ENCODE peak calls at places on chromosomes 11 and 22, in four cellular contexts. B, S, A and Q are unnamed samples.

GRCh38 chr11:79418241-79418640 is 22.6 kb downstream of the TENM4 start:
- DNase-seq in B (no peak), A (no peak), S (no peak), Q (no peak)

GRCh38 chr11:13691296-13691899 is 22.9 kb downstream of the FAR1 start:
- DNase-seq in S (no peak), A (no peak), B (no peak), Q (no peak)

GRCh38 chr11:121762820-121763219 is 310.1 kb upstream of the SORL1-AS1 start:
- DNase-seq in B (no peak), S (no peak), A (no peak), Q (no peak)

GRCh38 chr22:19886605-19887250 is 32.1 kb upstream of the GNB1L start:
- DNase-seq in A (no peak), B (no peak), S (no peak), Q (peak; percentile 71)

GRCh38 chr11:115759622-115760527 is 255.7 kb upstream of the CADM1 start:
- DNase-seq in B (peak; percentile 78), A (no peak), S (no peak), Q (no peak)

GRCh38 chr11:68692115-68692514 is 7.8 kb downstream of the GAL start:
- DNase-seq in B (no peak), A (no peak), S (no peak), Q (no peak)

GRCh38 chr11:70541176-70541575 is 142.8 kb downstream of the CTTN start:
- DNase-seq in A (no peak), B (no peak), S (no peak), Q (no peak)

GRCh38 chr11:78952188-78952587 is 377.5 kb upstream of the NARS2 start:
- DNase-seq in B (no peak), A (no peak), S (no peak), Q (no peak)

GRCh38 chr11:106012744-106013143 is 9.3 kb downstream of the MSANTD4 start:
- DNase-seq in A (no peak), S (no peak), B (no peak), Q (no peak)

GRCh38 chr22:23591203-23591791 is 11.2 kb upstream of the IGLL1 start:
- DNase-seq in A (peak; percentile 24), B (peak; percentile 93), S (peak; percentile 62), Q (peak; percentile 40)

GRCh38 chr11:61718613-61719302 is 33.7 kb upstream of the MYRF start:
- DNase-seq in S (no peak), A (no peak), B (peak; percentile 87), Q (no peak)

GRCh38 chr11:120137187-120137610 is 714 bp downstream of the TRIM29 start:
- DNase-seq in A (no peak), S (no peak), B (peak; percentile 42), Q (no peak)

GRCh38 chr22:19879248-19879575 is 24.5 kb upstream of the GNB1L start:
- DNase-seq in S (no peak), B (peak; percentile 41), A (no peak), Q (no peak)

GRCh38 chr11:127226959-127227358 is 226.4 kb upstream of the KIRREL3 start:
- DNase-seq in S (no peak), B (no peak), A (no peak), Q (no peak)

GRCh38 chr22:44525872-44526271 is 27.8 kb upstream of the RTL6 start:
- DNase-seq in A (no peak), S (no peak), B (no peak), Q (no peak)

GRCh38 chr22:47377926-47378560 is 615.6 kb downstream of the TBC1D22A start:
- DNase-seq in B (no peak), A (no peak), S (no peak), Q (no peak)
- H3K9me3 ChIP-seq in B (peaks cover 68% of the 10 kb centered on the region), A (no peaks in the 10 kb centered on the region), S (no peaks in the 10 kb centered on the region), Q (no peaks in the 10 kb centered on the region)

GRCh38 chr11:117970400-117971024 is 15.7 kb upstream of the IL10RA start:
- DNase-seq in A (no peak), B (no peak), S (no peak), Q (no peak)
- TF ChIP-seq CTCF in A (no peak), B (no peak), S (no peak), Q (no peak)

DNA sequence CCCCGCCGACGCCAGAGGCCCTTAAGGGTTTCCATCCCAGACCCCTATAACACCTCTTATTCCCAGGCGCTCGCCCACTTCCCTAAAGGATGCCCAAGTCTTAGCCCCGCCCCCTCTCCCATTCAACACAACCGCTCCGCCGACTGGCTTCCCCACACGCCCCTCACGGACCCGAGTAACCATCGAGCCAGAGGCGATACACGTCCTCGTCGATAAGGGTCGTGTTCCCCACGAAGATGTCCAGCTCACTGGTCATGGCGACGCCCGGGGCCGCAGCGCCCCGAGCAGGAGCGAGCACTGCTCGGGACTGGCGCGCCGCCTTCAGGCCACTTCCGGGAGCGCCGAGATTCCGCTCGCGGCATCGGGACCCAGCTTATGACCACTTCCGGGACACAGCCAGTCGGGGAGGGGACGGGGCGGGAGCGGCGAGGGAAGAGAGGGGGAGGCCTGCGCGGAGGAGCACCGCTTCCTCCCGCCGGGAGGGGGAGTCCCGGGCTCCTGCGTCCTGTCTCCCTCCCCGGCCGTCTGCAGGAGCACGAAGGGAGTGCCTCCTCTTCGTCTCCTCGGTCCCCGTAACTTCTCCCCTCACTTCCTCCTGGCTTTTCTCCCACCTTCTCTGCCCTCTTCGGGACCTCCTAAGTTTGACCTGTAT is at the start of gene FIBP:
- DNase-seq in B (peak; percentile 98), A (peak; percentile 94), S (peak; percentile 97), Q (peak; percentile 96)
- H3K4me3 ChIP-seq in B (peak within 1 kb of the TSS; percentile 84), A (peak within 1 kb of the TSS; percentile 67), S (peak within 1 kb of the TSS; percentile 72), Q (peak within 1 kb of the TSS; percentile 57)

DNA sequence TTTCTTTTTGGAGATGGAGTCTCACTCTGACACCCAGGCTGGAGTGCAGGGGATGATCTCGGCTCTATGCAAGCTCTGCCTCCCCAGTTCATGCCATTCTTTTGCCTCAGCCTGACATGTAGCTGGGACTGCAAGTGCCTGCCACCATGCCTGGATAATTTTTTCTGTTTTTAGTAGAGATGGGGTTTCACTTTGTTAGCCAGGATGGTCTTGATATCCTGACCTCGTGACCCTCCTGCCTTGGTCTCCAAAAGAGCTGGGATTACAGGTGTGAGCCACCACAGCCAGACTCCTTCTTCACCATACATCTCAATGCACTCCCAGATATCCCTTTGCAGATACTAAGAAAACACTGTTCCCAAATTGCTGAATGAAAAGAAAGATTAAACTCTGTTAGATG is 224.3 kb downstream of the OR4A5 start:
- DNase-seq in A (no peak), B (no peak), S (no peak), Q (no peak)
- H3K9me3 ChIP-seq in A (peaks cover 75% of the 10 kb centered on the region), B (peaks cover 79% of the 10 kb centered on the region), S (peaks cover 26% of the 10 kb centered on the region), Q (peaks cover 20% of the 10 kb centered on the region)

GRCh38 chr22:39423976-39424375 is 24.4 kb downstream of the TAB1 start:
- DNase-seq in A (no peak), B (no peak), S (no peak), Q (no peak)

GRCh38 chr22:39421691-39422090 is 22.1 kb downstream of the TAB1 start:
- DNase-seq in B (no peak), A (no peak), S (no peak), Q (no peak)

GRCh38 chr22:39422101-39422500 is 22.5 kb downstream of the TAB1 start:
- DNase-seq in S (no peak), A (no peak), B (no peak), Q (no peak)

GRCh38 chr22:39419911-39420310 is 20.3 kb downstream of the TAB1 start:
- DNase-seq in A (no peak), S (no peak), B (no peak), Q (no peak)

DNA sequence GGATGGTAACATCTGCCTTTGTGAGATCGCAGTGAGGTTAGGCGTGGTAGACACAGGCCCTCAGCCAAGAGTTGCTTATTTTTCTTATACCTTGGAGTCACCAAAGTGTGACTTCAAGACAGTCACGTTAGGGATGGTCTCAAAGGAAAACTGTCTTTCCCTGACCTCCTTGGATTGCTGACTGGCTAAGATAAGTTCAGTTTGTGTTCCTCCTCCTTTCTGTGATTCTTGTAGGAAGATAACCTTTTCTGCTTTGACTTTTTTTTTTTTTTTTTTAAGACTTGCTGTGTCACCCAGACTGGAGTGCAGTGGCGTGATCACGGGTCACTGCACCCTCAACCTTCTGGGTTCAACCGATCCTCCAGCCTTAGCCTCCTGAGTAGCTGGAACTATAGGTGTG is 23.1 kb downstream of the TAB1 start:
- DNase-seq in A (no peak), B (no peak), S (no peak), Q (no peak)
- TF ChIP-seq CTCF in A (no peak), B (no peak), S (no peak), Q (no peak)

DNA sequence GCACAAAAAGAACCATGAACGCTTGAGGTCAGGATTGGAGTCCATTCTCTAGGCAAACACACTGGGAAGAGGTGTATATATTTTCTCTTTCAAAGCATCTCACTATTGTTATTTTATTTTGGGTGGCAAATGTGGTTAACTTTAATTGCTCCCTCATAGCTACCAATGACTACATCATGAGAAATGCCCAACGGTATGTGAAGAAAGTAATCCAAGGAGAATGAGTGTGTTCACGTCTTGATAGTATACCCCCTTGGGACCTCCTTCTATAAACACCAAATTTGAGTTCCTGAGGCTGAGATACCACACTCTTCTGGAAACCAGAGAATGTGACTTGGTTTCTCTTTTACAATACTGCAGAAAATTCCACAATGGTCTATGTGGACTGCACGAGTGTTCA is 15.8 kb downstream of the OR8D1 start:
- DNase-seq in A (no peak), S (no peak), B (no peak), Q (no peak)
- H3K4me3 ChIP-seq in A (no peak overlapping the region), S (no peak overlapping the region), B (no peak overlapping the region), Q (no peak overlapping the region)

DNA sequence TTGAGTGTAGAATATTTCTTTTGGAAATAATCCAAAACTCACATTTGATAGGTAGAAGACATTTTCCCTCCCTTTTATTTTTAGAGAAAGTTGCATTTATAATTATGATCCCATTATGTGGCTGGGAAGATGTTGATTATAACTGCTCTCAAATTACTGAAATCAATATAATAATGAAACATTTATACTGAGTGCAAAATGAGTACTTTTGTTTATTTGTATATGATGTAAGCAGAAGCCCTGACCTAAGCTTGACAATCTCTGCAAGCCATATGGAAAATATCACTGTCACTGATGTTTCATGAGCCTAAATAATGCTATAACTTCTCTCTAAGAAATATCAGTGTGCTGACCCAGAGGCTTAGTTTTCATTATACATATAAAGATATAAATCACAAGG is 99.1 kb downstream of the BBOX1 start:
- DNase-seq in S (no peak), A (no peak), B (no peak), Q (no peak)
- H3K9me3 ChIP-seq in S (peaks cover 8% of the 10 kb centered on the region), A (peaks cover 13% of the 10 kb centered on the region), B (peaks cover 9% of the 10 kb centered on the region), Q (no peaks in the 10 kb centered on the region)

GRCh38 chr11:62974848-62975522 is 9.8 kb downstream of the SLC22A6 start:
- DNase-seq in S (peak; percentile 38), B (peak; percentile 67), A (no peak), Q (no peak)
- TF ChIP-seq CTCF in S (peak; percentile 47), B (peak; percentile 90), A (peak; percentile 16), Q (no peak)

DNA sequence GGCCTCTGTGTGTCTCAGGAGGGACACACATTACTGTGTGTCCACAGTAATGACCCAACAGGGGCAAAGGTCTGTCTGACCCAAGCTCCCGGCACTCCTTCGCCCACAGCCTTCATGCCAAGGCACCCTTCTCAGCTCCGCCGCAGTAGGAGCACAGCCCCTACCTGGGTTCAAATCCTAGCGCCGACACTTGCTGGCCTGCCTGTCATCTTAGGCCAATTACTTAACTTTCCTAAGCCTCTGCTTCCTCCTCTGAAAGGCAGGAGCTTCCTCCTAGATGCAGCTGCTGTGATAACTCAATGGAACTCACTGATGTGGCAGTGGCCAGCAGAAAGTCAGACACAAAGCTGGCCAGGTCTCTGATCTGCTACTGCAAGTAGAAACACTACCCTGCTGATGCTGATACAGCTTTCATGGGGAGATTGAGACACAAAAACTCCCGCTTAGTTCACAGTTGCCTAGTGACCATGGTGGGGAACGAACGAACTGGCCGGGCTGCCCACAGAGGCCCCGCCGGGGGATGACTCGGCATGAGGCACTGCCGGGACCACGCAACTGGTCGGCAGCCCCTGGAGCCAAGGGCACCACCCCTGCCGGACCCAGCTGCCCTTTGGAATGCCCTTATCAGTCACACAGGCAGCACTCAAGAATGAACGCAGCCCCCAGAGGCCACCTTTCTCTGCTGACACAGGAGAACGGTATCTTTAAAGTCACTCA is 8.1 kb downstream of the EHD1 start:
- DNase-seq in S (no peak), B (no peak), A (no peak), Q (no peak)
- H3K4me3 ChIP-seq in S (no peak overlapping the region), B (no peak overlapping the region), A (no peak overlapping the region), Q (peak overlapping the region; percentile 14)